ENCODE peak calls at places on chromosomes 4 and X, in nine cellular contexts. M is ovary, I is prostate gland, F is Panc1, J is fibroblast of lung, Z is brain microvascular endothelial cell, R is coronary artery, D is fibroblast of mammary gland, G is tibial nerve. Q is an unnamed sample.
A peak's percentile ranks its signal among the peaks of the same experiment; 100 is the strongest.

GRCh38 chr4:11842620-11843263 is 414.0 kb upstream of the HS3ST1 start:
- DNase-seq in M (no peak), I (no peak), F (no peak), J (no peak), Z (no peak), R (no peak), D (no peak), G (no peak), Q (no peak)

GRCh38 chr4:77695769-77696168 is 90.1 kb downstream of the CXCL13 start:
- DNase-seq in M (no peak), I (no peak), F (peak; percentile 53), J (peak; percentile 98), Z (peak; percentile 93), R (no peak), D (peak; percentile 97), G (no peak), Q (peak; percentile 88)

GRCh38 chr4:3031357-3032064 is 42.8 kb downstream of the HTT-AS start:
- DNase-seq in M (no peak), I (peak; percentile 75), F (no peak), J (no peak), Z (no peak), R (no peak), D (no peak), G (no peak), Q (no peak)

GRCh38 chrX:68724531-68725020 is 77.1 kb downstream of the STARD8 start:
- DNase-seq in M (no peak), I (no peak), F (no peak), J (no peak), Z (no peak), R (no peak), D (no peak), G (no peak), Q (no peak)

GRCh38 chr4:169818063-169818679 is 60.4 kb upstream of the HPF1 start:
- DNase-seq in M (no peak), I (no peak), F (no peak), J (no peak), Z (no peak), R (no peak), D (no peak), G (no peak), Q (no peak)

GRCh38 chr4:37685211-37685725 is 908 bp downstream of the RELL1 start:
- DNase-seq in M (no peak), I (no peak), F (no peak), J (peak; percentile 52), Z (no peak), R (no peak), D (peak; percentile 87), G (no peak), Q (peak; percentile 69)

GRCh38 chr4:173008436-173008835 is 160.2 kb upstream of the GALNT7 start:
- DNase-seq in M (no peak), I (no peak), F (no peak), J (no peak), Z (no peak), R (no peak), D (no peak), G (no peak), Q (no peak)

GRCh38 chrX:56253832-56254703 is 21.9 kb downstream of the KLF8 start:
- DNase-seq in M (no peak), I (no peak), F (no peak), J (no peak), Z (no peak), R (no peak), D (no peak), G (no peak), Q (no peak)

GRCh38 chr4:142567199-142567598 is 278.9 kb downstream of the INPP4B start:
- DNase-seq in M (no peak), I (no peak), F (no peak), J (peak; percentile 22), Z (no peak), R (no peak), D (no peak), G (no peak), Q (no peak)

GRCh38 chrX:154727418-154728323 is 23.2 kb downstream of the GAB3 start:
- DNase-seq in M (no peak), I (no peak), F (no peak), J (peak; percentile 77), Z (peak; percentile 73), R (no peak), D (peak; percentile 57), G (peak; percentile 52), Q (peak; percentile 83)

GRCh38 chr4:181592221-181592745 is 650.9 kb upstream of the TENM3 start:
- DNase-seq in M (no peak), I (no peak), F (no peak), J (peak; percentile 55), Z (no peak), R (no peak), D (no peak), G (no peak), Q (no peak)

GRCh38 chrX:4225086-4225485 is 511.6 kb upstream of the PRKX start:
- DNase-seq in M (no peak), I (no peak), F (no peak), J (no peak), Z (no peak), R (no peak), D (no peak), G (no peak), Q (no peak)

GRCh38 chr4:145130788-145131398 is 32.8 kb downstream of the ABCE1 start:
- DNase-seq in M (no peak), I (no peak), F (no peak), J (peak; percentile 96), Z (peak; percentile 40), R (no peak), D (peak; percentile 81), G (no peak), Q (peak; percentile 83)

GRCh38 chrX:70762285-70762684 is 146.2 kb downstream of the TEX11 start:
- DNase-seq in M (no peak), I (no peak), F (no peak), J (no peak), Z (no peak), R (no peak), D (no peak), G (no peak), Q (no peak)

GRCh38 chr4:78222575-78223186 is 165.6 kb downstream of the FRAS1 start:
- DNase-seq in M (no peak), I (no peak), F (no peak), J (no peak), Z (no peak), R (no peak), D (no peak), G (no peak), Q (no peak)

GRCh38 chrX:38804481-38805293 is 3.4 kb downstream of the MID1IP1 start:
- DNase-seq in M (peak; percentile 49), I (no peak), F (no peak), J (no peak), Z (no peak), R (peak; percentile 74), D (no peak), G (no peak), Q (peak; percentile 36)

GRCh38 chr4:171017596-171017995 is 795.6 kb upstream of the GALNTL6 start:
- DNase-seq in M (no peak), I (no peak), F (no peak), J (no peak), Z (peak; percentile 14), R (no peak), D (peak; percentile 11), G (no peak), Q (no peak)

GRCh38 chrX:66731398-66731797 is 92.5 kb upstream of the EDA2R start:
- DNase-seq in M (no peak), I (no peak), F (no peak), J (peak; percentile 20), Z (peak; percentile 16), R (no peak), D (peak; percentile 68), G (no peak), Q (peak; percentile 54)

GRCh38 chr4:125547842-125548241 is 233.1 kb downstream of the FAT4 start:
- DNase-seq in M (no peak), I (no peak), F (no peak), J (no peak), Z (no peak), R (no peak), D (no peak), G (no peak), Q (peak; percentile 25)

GRCh38 chr4:53364624-53365023 is 1.2 kb downstream of the SCFD2 start:
- DNase-seq in M (no peak), I (no peak), F (no peak), J (no peak), Z (no peak), R (no peak), D (no peak), G (no peak), Q (no peak)

GRCh38 chrX:47482065-47482511 is 934 bp downstream of the ZNF41 start:
- DNase-seq in M (no peak), I (no peak), F (no peak), J (no peak), Z (no peak), R (no peak), D (no peak), G (no peak), Q (no peak)
- TF ChIP-seq CTCF in M (no peak), I (no peak), F (no peak), J (no peak), Z (no peak), R (no peak), D (no peak), G (no peak), Q (no peak)

DNA sequence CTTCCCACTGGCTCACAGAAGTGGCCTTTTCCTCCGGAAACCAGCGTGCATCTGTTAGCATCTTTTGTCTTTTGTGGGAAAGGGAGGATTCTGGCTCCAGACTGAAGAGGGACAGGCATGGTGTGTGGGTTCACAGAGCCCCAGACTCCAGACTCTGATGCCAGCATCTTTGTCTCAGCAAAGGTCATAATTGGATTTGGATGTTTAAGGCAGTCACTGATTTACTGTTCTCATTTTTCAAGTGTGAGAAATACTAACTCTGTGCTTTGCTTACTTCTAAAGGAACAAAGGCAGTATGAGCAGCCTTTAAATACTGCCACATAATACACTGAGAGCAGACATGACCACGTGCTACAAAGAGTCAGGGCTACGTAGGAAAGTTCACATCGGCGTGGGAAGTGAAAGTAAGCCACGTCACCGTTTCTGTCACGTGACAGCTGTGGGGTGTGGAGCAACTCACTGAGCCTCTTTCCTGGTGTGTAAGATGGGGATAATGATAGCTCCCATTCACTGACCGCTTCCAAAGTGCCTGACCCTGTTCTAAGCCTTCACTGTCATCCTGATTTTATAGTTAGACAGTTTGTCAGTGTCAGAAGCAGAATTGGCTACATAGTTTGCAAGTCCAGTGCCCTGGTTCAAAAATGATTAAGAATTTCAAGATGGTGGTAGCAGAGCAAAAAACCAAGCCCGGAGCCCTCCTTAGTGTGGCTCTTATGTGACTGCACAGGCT is 24.8 kb upstream of the TMSB4X start:
- DNase-seq in M (peak; percentile 73), I (peak; percentile 44), F (no peak), J (peak; percentile 87), Z (peak; percentile 87), R (peak; percentile 89), D (peak; percentile 94), G (peak; percentile 82), Q (peak; percentile 92)
- H3K4me3 ChIP-seq in M (no peak overlapping the region), I (no peak overlapping the region), F (no peak overlapping the region), J (no peak overlapping the region), Z (no peak overlapping the region), R (peak overlapping the region; percentile 13), D (no peak overlapping the region), G (peak overlapping the region; percentile 23), Q (no peak overlapping the region)

GRCh38 chr4:31016322-31017061 is 296.3 kb downstream of the PCDH7 start:
- DNase-seq in M (no peak), I (no peak), F (no peak), J (no peak), Z (no peak), R (no peak), D (no peak), G (no peak), Q (no peak)
- TF ChIP-seq CTCF in M (no peak), I (no peak), F (no peak), J (no peak), Z (no peak), R (no peak), D (no peak), G (no peak), Q (no peak)

GRCh38 chrX:145817666-145818521 is at the start of gene SLITRK2:
- DNase-seq in M (no peak), I (no peak), F (no peak), J (no peak), Z (no peak), R (no peak), D (peak; percentile 1), G (no peak), Q (no peak)
- H3K4me3 ChIP-seq in M (peak within 1 kb of the TSS; percentile 10), I (no peak within 1 kb of the TSS), F (peak within 1 kb of the TSS; percentile 22), J (no peak within 1 kb of the TSS), Z (peak within 1 kb of the TSS; percentile 46), R (peak within 1 kb of the TSS; percentile 63), D (no peak within 1 kb of the TSS), G (peak within 1 kb of the TSS; percentile 36), Q (no peak within 1 kb of the TSS)

Q was measured in cardiac fibroblast.